ENCODE peak calls at places on chromosomes 1 and 21, in six cellular contexts. I is activated T-helper 9 cell treated with anti-CD3 and anti-CD28 coated beads, Interleukin-2, amount 50 U/mL, for 16 hours; W is AG10803; M is substantia nigra; E is anterior cingulate cortex; F is iris pigment epithelial cell. G is an unnamed sample.

GRCh38 chr1:25694167-25694566 is 77.6 kb downstream of the MAN1C1 start:
- DNase-seq in F (peak; percentile 25), M (no peak), E (no peak), I (no peak), W (peak; percentile 92), G (no peak)

GRCh38 chr1:102899935-102900334 is 208.4 kb downstream of the COL11A1 start:
- DNase-seq in I (no peak), W (no peak), E (no peak), M (no peak), F (no peak), G (no peak)

GRCh38 chr1:29569971-29570634 is 333.8 kb downstream of the PTPRU start:
- DNase-seq in I (no peak), F (peak; percentile 56), M (no peak), E (no peak), W (peak; percentile 77), G (peak; percentile 43)

GRCh38 chr1:116861137-116861536 is 48.6 kb upstream of the PTGFRN start:
- DNase-seq in I (no peak), M (no peak), F (no peak), E (no peak), W (no peak), G (no peak)

GRCh38 chr1:85363526-85363925 is 87.1 kb upstream of the BCL10 start:
- DNase-seq in W (peak; percentile 67), F (no peak), M (no peak), I (no peak), E (no peak), G (no peak)

GRCh38 chr1:55067914-55068313 is 28.6 kb downstream of the PCSK9 start:
- DNase-seq in I (no peak), W (no peak), F (no peak), M (no peak), E (no peak), G (no peak)

GRCh38 chr1:156931553-156931952 is 11.1 kb downstream of the LRRC71 start:
- DNase-seq in I (no peak), F (peak; percentile 62), W (no peak), E (no peak), M (no peak), G (no peak)

GRCh38 chr1:160630523-160631087 is 16.2 kb downstream of the SLAMF1 start:
- DNase-seq in E (no peak), M (no peak), I (no peak), F (no peak), W (no peak), G (no peak)

GRCh38 chr1:180094705-180095280 is 59.9 kb upstream of the QSOX1 start:
- DNase-seq in E (no peak), M (no peak), I (no peak), W (no peak), F (peak; percentile 25), G (no peak)

GRCh38 chr1:40306296-40306695 is 10.8 kb downstream of the COL9A2 start:
- DNase-seq in I (no peak), W (no peak), F (no peak), M (no peak), E (no peak), G (no peak)

GRCh38 chr1:161199506-161200119 is 759 bp upstream of the ADAMTS4 start:
- DNase-seq in I (no peak), F (no peak), W (no peak), E (no peak), M (no peak), G (peak; percentile 50)

GRCh38 chr1:81703736-81704463 is 96.8 kb upstream of the ADGRL2 start:
- DNase-seq in F (peak; percentile 81), W (peak; percentile 50), M (no peak), E (no peak), I (no peak), G (peak; percentile 75)

GRCh38 chr1:67577646-67578045 is 107.4 kb upstream of the GADD45A start:
- DNase-seq in I (no peak), E (no peak), W (no peak), M (no peak), F (no peak), G (no peak)

GRCh38 chr1:194322751-194323150 is 1136.3 kb upstream of the B3GALT2 start:
- DNase-seq in F (no peak), I (no peak), M (no peak), E (no peak), W (no peak), G (no peak)

GRCh38 chr1:98839840-98840239 is 164.8 kb downstream of the PLPPR5 start:
- DNase-seq in E (no peak), M (no peak), I (no peak), F (peak; percentile 41), W (peak; percentile 38), G (peak; percentile 10)

GRCh38 chr21:27475363-27475955 is 508.6 kb upstream of the ADAMTS5 start:
- DNase-seq in F (no peak), M (no peak), W (no peak), I (no peak), E (no peak), G (no peak)

GRCh38 chr1:38013027-38013588 is 574 bp downstream of the UTP11 start:
- DNase-seq in F (peak; percentile 94), E (no peak), W (peak; percentile 83), I (no peak), M (no peak), G (peak; percentile 79)

GRCh38 chr1:20325844-20326323 is 35.2 kb downstream of the VWA5B1 start:
- DNase-seq in I (no peak), E (no peak), F (no peak), M (no peak), W (no peak), G (no peak)

GRCh38 chr1:180271640-180272255 is 41.7 kb downstream of the LHX4 start:
- DNase-seq in M (no peak), E (no peak), I (no peak), W (no peak), F (no peak), G (no peak)

GRCh38 chr1:224641030-224641429 is 24.9 kb downstream of the CNIH3 start:
- DNase-seq in W (no peak), M (no peak), E (no peak), F (no peak), I (no peak), G (no peak)

GRCh38 chr1:95229042-95229441 is 5.0 kb upstream of the RWDD3 start:
- DNase-seq in M (no peak), W (no peak), F (no peak), E (no peak), I (no peak), G (peak; percentile 48)

GRCh38 chr21:26840912-26841311 is 4.3 kb downstream of the ADAMTS1 start:
- DNase-seq in I (no peak), M (no peak), W (peak; percentile 90), F (peak; percentile 36), E (no peak), G (peak; percentile 87)

GRCh38 chr1:86339014-86339413 is 57.1 kb downstream of the ODF2L start:
- DNase-seq in I (no peak), W (no peak), F (no peak), E (no peak), M (no peak), G (no peak)

GRCh38 chr1:11316701-11317100 is 43.7 kb downstream of the UBIAD1 start:
- DNase-seq in I (no peak), E (no peak), F (peak; percentile 9), M (no peak), W (peak; percentile 16), G (peak; percentile 13)

GRCh38 chr1:116448785-116449385 is 75.8 kb downstream of the ATP1A1 start:
- DNase-seq in I (no peak), M (no peak), W (no peak), E (no peak), F (no peak), G (peak; percentile 45)

GRCh38 chr1:109191377-109191776 is 22.3 kb upstream of the SARS1 start:
- DNase-seq in M (no peak), E (no peak), F (no peak), I (no peak), W (no peak), G (no peak)

GRCh38 chr1:245166471-245166885 is 11.7 kb downstream of the KIF26B start:
- DNase-seq in F (peak; percentile 26), M (no peak), E (no peak), W (peak; percentile 50), I (no peak), G (peak; percentile 33)

GRCh38 chr1:910881-911721 is 12.6 kb upstream of the SAMD11 start:
- DNase-seq in I (no peak), F (no peak), M (no peak), W (no peak), E (no peak), G (peak; percentile 21)

G was measured in fibroblast of pulmonary artery.